ENCODE peak calls at places on chromosome 5, in seven cellular contexts. O is NCI-H2081, J is breast epithelium, W is G401, L is SJCRH30, M is left lung, T is pancreas. A is an unnamed sample.

GRCh38 chr5:93941897-93942296 is 200.5 kb upstream of the POU5F2 start:
- DNase-seq in T (no peak), L (no peak), W (no peak), M (no peak), J (no peak), O (no peak), A (no peak)

GRCh38 chr5:102152906-102153787 is 142.9 kb downstream of the SLCO4C1 start:
- DNase-seq in O (peak), M (no peak), L (peak), W (peak), J (no peak), T (no peak), A (peak)

GRCh38 chr5:30030110-30030509 is 1163.4 kb upstream of the CDH6 start:
- DNase-seq in T (no peak), M (no peak), L (no peak), W (no peak), O (no peak), J (no peak), A (no peak)

GRCh38 chr5:122264610-122265009 is 47.4 kb upstream of the SNCAIP start:
- DNase-seq in J (no peak), W (no peak), M (no peak), T (no peak), O (no peak), L (no peak), A (no peak)

GRCh38 chr5:95959964-95960801 is 1.5 kb downstream of the ELL2 start:
- DNase-seq in M (no peak), W (peak), O (no peak), L (no peak), T (peak), J (no peak), A (peak)

GRCh38 chr5:125883223-125883622 is 540.0 kb upstream of the GRAMD2B start:
- DNase-seq in J (no peak), O (no peak), M (no peak), T (no peak), L (no peak), W (no peak), A (no peak)

GRCh38 chr5:67234671-67235176 is 38.1 kb upstream of the CD180 start:
- DNase-seq in M (peak), O (no peak), J (no peak), T (peak), W (peak), L (peak), A (no peak)

GRCh38 chr5:31479706-31480105 is 52.2 kb downstream of the DROSHA start:
- DNase-seq in J (no peak), M (no peak), W (no peak), O (no peak), L (no peak), T (no peak), A (no peak)

GRCh38 chr5:69528015-69528414 is 32.0 kb upstream of the GTF2H2C start:
- DNase-seq in O (no peak), W (no peak), L (no peak), J (no peak), M (no peak), T (no peak), A (no peak)

GRCh38 chr5:14397717-14398116 is 183.9 kb upstream of the OTULINL start:
- DNase-seq in L (no peak), O (no peak), J (no peak), W (peak), M (no peak), T (no peak), A (no peak)

GRCh38 chr5:73448451-73449136 is at the start of gene FOXD1:
- DNase-seq in M (peak), W (peak), L (peak), O (peak), T (peak), J (no peak), A (peak)

A was measured in left colon.